ENCODE peak calls at places on chromosomes 2 and 18, in six cellular contexts. One of them, this sample, is unnamed.

GRCh38 chr2:187782301-187782700 is 228.1 kb upstream of the TFPI start:
- DNase-seq in left ventricle myocardium inferior: no peak
- DNase-seq in HCT116: no peak
- DNase-seq in body of pancreas: no peak
- DNase-seq in neuronal stem cell: no peak
- DNase-seq in Karpas-422: no peak
- DNase-seq in this sample: no peak

GRCh38 chr18:10490401-10491289 is 35.2 kb upstream of the NAPG start:
- DNase-seq in body of pancreas: peak; percentile 36
- DNase-seq in left ventricle myocardium inferior: no peak
- DNase-seq in HCT116: peak; percentile 73
- DNase-seq in Karpas-422: peak; percentile 95
- DNase-seq in neuronal stem cell: no peak
- DNase-seq in this sample: no peak

GRCh38 chr18:24378598-24378997 is 19.0 kb downstream of the OSBPL1A start:
- DNase-seq in left ventricle myocardium inferior: no peak
- DNase-seq in neuronal stem cell: no peak
- DNase-seq in Karpas-422: no peak
- DNase-seq in HCT116: no peak
- DNase-seq in body of pancreas: no peak
- DNase-seq in this sample: no peak

GRCh38 chr2:181231151-181231550 is 226.0 kb upstream of the ITGA4 start:
- DNase-seq in neuronal stem cell: no peak
- DNase-seq in Karpas-422: no peak
- DNase-seq in left ventricle myocardium inferior: no peak
- DNase-seq in HCT116: no peak
- DNase-seq in body of pancreas: no peak
- DNase-seq in this sample: no peak

GRCh38 chr18:49757513-49758262 is 55.6 kb downstream of the ACAA2 start:
- DNase-seq in HCT116: peak; percentile 28
- DNase-seq in left ventricle myocardium inferior: no peak
- DNase-seq in neuronal stem cell: no peak
- DNase-seq in Karpas-422: peak; percentile 61
- DNase-seq in body of pancreas: no peak
- DNase-seq in this sample: peak; percentile 49

GRCh38 chr18:63788447-63789096 is 13.4 kb downstream of the SERPINB7 start:
- DNase-seq in HCT116: peak; percentile 68
- DNase-seq in neuronal stem cell: no peak
- DNase-seq in Karpas-422: no peak
- DNase-seq in body of pancreas: peak; percentile 6
- DNase-seq in left ventricle myocardium inferior: no peak
- DNase-seq in this sample: no peak

GRCh38 chr2:228039752-228040534 is 141.5 kb downstream of the SPHKAP start:
- DNase-seq in HCT116: peak; percentile 34
- DNase-seq in left ventricle myocardium inferior: no peak
- DNase-seq in Karpas-422: peak; percentile 68
- DNase-seq in neuronal stem cell: peak; percentile 11
- DNase-seq in body of pancreas: peak; percentile 3
- DNase-seq in this sample: no peak

GRCh38 chr2:160477032-160477431 is 16.6 kb downstream of the RBMS1 start:
- DNase-seq in body of pancreas: no peak
- DNase-seq in neuronal stem cell: no peak
- DNase-seq in left ventricle myocardium inferior: no peak
- DNase-seq in HCT116: no peak
- DNase-seq in Karpas-422: no peak
- DNase-seq in this sample: no peak

GRCh38 chr2:188609321-188610049 is 317.8 kb downstream of the GULP1 start:
- DNase-seq in HCT116: no peak
- DNase-seq in left ventricle myocardium inferior: no peak
- DNase-seq in Karpas-422: no peak
- DNase-seq in body of pancreas: no peak
- DNase-seq in neuronal stem cell: no peak
- DNase-seq in this sample: no peak

GRCh38 chr2:98013407-98014042 is 17.8 kb upstream of the TMEM131 start:
- DNase-seq in HCT116: no peak
- DNase-seq in Karpas-422: peak; percentile 55
- DNase-seq in left ventricle myocardium inferior: no peak
- DNase-seq in body of pancreas: no peak
- DNase-seq in neuronal stem cell: no peak
- DNase-seq in this sample: no peak

GRCh38 chr2:212535963-212536362 is 2.6 kb downstream of the ERBB4 start:
- DNase-seq in neuronal stem cell: no peak
- DNase-seq in Karpas-422: no peak
- DNase-seq in HCT116: no peak
- DNase-seq in left ventricle myocardium inferior: no peak
- DNase-seq in body of pancreas: no peak
- DNase-seq in this sample: peak; percentile 9

GRCh38 chr2:30254692-30255015 is 23.3 kb downstream of the LBH start:
- DNase-seq in neuronal stem cell: no peak
- DNase-seq in Karpas-422: no peak
- DNase-seq in HCT116: no peak
- DNase-seq in body of pancreas: no peak
- DNase-seq in left ventricle myocardium inferior: no peak
- DNase-seq in this sample: no peak

GRCh38 chr2:11250400-11251277 is 93.8 kb downstream of the ROCK2 start:
- DNase-seq in body of pancreas: no peak
- DNase-seq in HCT116: no peak
- DNase-seq in left ventricle myocardium inferior: no peak
- DNase-seq in neuronal stem cell: no peak
- DNase-seq in Karpas-422: no peak
- DNase-seq in this sample: no peak

DNA sequence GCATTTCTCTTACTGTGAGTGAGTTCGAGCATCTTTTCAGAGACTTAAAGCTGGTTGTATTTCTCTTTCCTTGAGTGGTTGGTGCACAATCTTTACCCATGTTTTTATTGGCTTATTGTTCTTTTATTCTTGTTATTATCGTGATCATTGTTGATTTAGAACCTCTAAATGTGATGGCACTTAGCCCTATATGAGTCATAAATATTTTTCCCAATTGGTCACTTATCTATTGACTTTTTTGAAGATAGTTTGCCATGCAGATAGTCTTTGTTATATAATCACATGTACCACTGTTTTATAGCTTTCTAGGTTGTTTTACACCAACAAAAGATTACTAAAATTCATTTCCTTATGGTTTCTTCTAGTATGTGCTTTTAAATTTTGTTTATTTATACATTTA is 141.6 kb upstream of the MSH6 start:
- DNase-seq in Karpas-422: no peak
- DNase-seq in neuronal stem cell: no peak
- DNase-seq in body of pancreas: no peak
- DNase-seq in HCT116: no peak
- DNase-seq in left ventricle myocardium inferior: no peak
- DNase-seq in this sample: no peak
- H3K4me1 ChIP-seq in Karpas-422: peaks cover 26% of the 10 kb centered on the region
- H3K4me1 ChIP-seq in neuronal stem cell: peaks cover 6% of the 10 kb centered on the region
- H3K4me1 ChIP-seq in body of pancreas: no peaks in the 10 kb centered on the region
- H3K4me1 ChIP-seq in HCT116: no peaks in the 10 kb centered on the region
- H3K4me1 ChIP-seq in left ventricle myocardium inferior: peaks cover 4% of the 10 kb centered on the region
- H3K4me1 ChIP-seq in this sample: no peaks in the 10 kb centered on the region

GRCh38 chr2:88765154-88765948 is 73.9 kb downstream of the RPIA start:
- DNase-seq in HCT116: no peak
- DNase-seq in body of pancreas: peak; percentile 71
- DNase-seq in left ventricle myocardium inferior: no peak
- DNase-seq in Karpas-422: no peak
- DNase-seq in neuronal stem cell: peak; percentile 30
- DNase-seq in this sample: peak; percentile 18
- H3K4me3 ChIP-seq in HCT116: no peak overlapping the region
- H3K4me3 ChIP-seq in body of pancreas: no peak overlapping the region
- H3K4me3 ChIP-seq in left ventricle myocardium inferior: peak overlapping the region; percentile 61
- H3K4me3 ChIP-seq in Karpas-422: no peak overlapping the region
- H3K4me3 ChIP-seq in neuronal stem cell: peak overlapping the region; percentile 78
- H3K4me3 ChIP-seq in this sample: no peak overlapping the region

GRCh38 chr18:35073186-35074105 is 32.2 kb downstream of the MAPRE2 start:
- DNase-seq in Karpas-422: no peak
- DNase-seq in left ventricle myocardium inferior: no peak
- DNase-seq in body of pancreas: no peak
- DNase-seq in HCT116: no peak
- DNase-seq in neuronal stem cell: no peak
- DNase-seq in this sample: no peak

GRCh38 chr18:35074581-35074980 is 33.4 kb downstream of the MAPRE2 start:
- DNase-seq in HCT116: no peak
- DNase-seq in left ventricle myocardium inferior: no peak
- DNase-seq in body of pancreas: no peak
- DNase-seq in neuronal stem cell: no peak
- DNase-seq in Karpas-422: no peak
- DNase-seq in this sample: no peak

GRCh38 chr18:35071819-35072247 is 30.6 kb downstream of the MAPRE2 start:
- DNase-seq in left ventricle myocardium inferior: no peak
- DNase-seq in neuronal stem cell: no peak
- DNase-seq in Karpas-422: no peak
- DNase-seq in HCT116: no peak
- DNase-seq in body of pancreas: no peak
- DNase-seq in this sample: no peak

GRCh38 chr18:35075132-35075531 is 33.9 kb downstream of the MAPRE2 start:
- DNase-seq in Karpas-422: no peak
- DNase-seq in body of pancreas: no peak
- DNase-seq in neuronal stem cell: no peak
- DNase-seq in left ventricle myocardium inferior: no peak
- DNase-seq in HCT116: no peak
- DNase-seq in this sample: no peak

GRCh38 chr18:35072616-35073015 is 31.4 kb downstream of the MAPRE2 start:
- DNase-seq in Karpas-422: no peak
- DNase-seq in HCT116: no peak
- DNase-seq in neuronal stem cell: no peak
- DNase-seq in body of pancreas: no peak
- DNase-seq in left ventricle myocardium inferior: no peak
- DNase-seq in this sample: no peak
- H3K4me1 ChIP-seq in Karpas-422: peaks cover 75% of the 10 kb centered on the region
- H3K4me1 ChIP-seq in HCT116: peaks cover 2% of the 10 kb centered on the region
- H3K4me1 ChIP-seq in neuronal stem cell: peaks cover 2% of the 10 kb centered on the region
- H3K4me1 ChIP-seq in body of pancreas: peaks cover 4% of the 10 kb centered on the region
- H3K4me1 ChIP-seq in left ventricle myocardium inferior: peaks cover 93% of the 10 kb centered on the region
- H3K4me1 ChIP-seq in this sample: no peaks in the 10 kb centered on the region

DNA sequence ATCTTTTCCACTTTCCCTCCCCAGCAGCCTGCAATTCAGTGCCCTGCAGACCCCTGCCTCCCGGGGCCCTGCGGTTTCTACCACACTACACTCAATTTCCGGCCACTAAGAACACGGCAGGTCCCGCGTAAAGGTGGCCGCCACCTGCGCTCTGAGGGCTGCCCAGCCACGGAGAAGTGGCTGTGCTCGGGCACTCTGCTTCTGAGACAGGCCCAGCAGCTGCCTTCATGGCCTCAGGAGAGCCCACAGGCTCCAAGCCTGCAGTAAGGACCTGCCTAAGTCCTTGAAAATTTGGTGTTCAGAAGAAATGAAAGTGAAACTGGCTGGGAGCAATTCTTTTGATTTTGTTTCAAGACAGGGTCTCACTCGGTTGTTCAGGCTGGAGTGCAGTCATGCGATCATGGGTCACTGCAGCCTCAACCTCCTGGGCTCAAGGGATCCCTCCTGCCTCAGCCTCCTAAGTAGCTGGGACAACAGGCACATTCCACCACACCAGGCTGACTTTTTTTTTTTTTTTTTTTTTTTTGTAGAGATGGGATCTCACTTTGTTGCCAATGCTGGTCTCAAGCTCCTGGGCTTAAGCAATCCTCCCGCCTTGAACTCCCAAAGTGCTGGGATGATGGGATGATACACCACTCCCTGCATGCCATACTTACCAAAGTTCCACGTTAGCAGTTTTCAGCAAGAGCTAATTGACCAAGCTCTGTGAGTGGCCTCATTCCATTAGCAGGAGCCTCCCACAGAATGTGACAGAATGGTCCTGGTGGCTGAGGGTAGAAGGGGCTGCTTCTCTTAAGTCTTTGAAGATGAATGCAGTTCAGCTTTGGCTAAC is 14.6 kb upstream of the ALPP start:
- DNase-seq in HCT116: no peak
- DNase-seq in Karpas-422: peak; percentile 44
- DNase-seq in body of pancreas: no peak
- DNase-seq in left ventricle myocardium inferior: no peak
- DNase-seq in neuronal stem cell: no peak
- DNase-seq in this sample: no peak
- H3K4me3 ChIP-seq in HCT116: no peak overlapping the region
- H3K4me3 ChIP-seq in Karpas-422: peak overlapping the region; percentile 58
- H3K4me3 ChIP-seq in body of pancreas: no peak overlapping the region
- H3K4me3 ChIP-seq in left ventricle myocardium inferior: no peak overlapping the region
- H3K4me3 ChIP-seq in neuronal stem cell: no peak overlapping the region
- H3K4me3 ChIP-seq in this sample: no peak overlapping the region

This sample was measured in BE2C.